ENCODE peak calls at places on chromosomes 1 and 21, in six cellular contexts. One of them, this sample, is unnamed. For H3K9me3 and H3K4me1, the result is how much of the 10 kb centered on the place peaks cover.

GRCh38 chr1:22318279-22318983 is 133.2 kb upstream of the ZBTB40 start:
- DNase-seq in GM12878: no peak
- DNase-seq in NT2/D1: peak
- DNase-seq in K562: no peak
- DNase-seq in HepG2: no peak
- DNase-seq in H1: no peak
- DNase-seq in this sample: no peak

GRCh38 chr1:69846267-69846666 is 278.5 kb downstream of the LRRC7 start:
- DNase-seq in K562: no peak
- DNase-seq in NT2/D1: no peak
- DNase-seq in GM12878: no peak
- DNase-seq in HepG2: no peak
- DNase-seq in H1: no peak
- DNase-seq in this sample: no peak

GRCh38 chr1:164622057-164622840 is 63.3 kb downstream of the PBX1 start:
- DNase-seq in GM12878: no peak
- DNase-seq in K562: no peak
- DNase-seq in H1: no peak
- DNase-seq in HepG2: no peak
- DNase-seq in NT2/D1: no peak
- DNase-seq in this sample: no peak

GRCh38 chr1:169529068-169529642 is 43.4 kb upstream of the SLC19A2 start:
- DNase-seq in HepG2: no peak
- DNase-seq in NT2/D1: peak
- DNase-seq in K562: no peak
- DNase-seq in H1: peak
- DNase-seq in GM12878: no peak
- DNase-seq in this sample: peak

GRCh38 chr21:44686000-44686781 is 4.2 kb upstream of the KRTAP12-1 start:
- DNase-seq in K562: no peak
- DNase-seq in H1: no peak
- DNase-seq in GM12878: no peak
- DNase-seq in NT2/D1: no peak
- DNase-seq in HepG2: no peak
- DNase-seq in this sample: no peak

GRCh38 chr1:7783178-7783711 is 846 bp upstream of the PER3 start:
- DNase-seq in GM12878: no peak
- DNase-seq in K562: peak
- DNase-seq in NT2/D1: no peak
- DNase-seq in HepG2: peak
- DNase-seq in H1: no peak
- DNase-seq in this sample: no peak

GRCh38 chr1:190478193-190479007 is 736 bp upstream of the BRINP3 start:
- DNase-seq in K562: no peak
- DNase-seq in HepG2: no peak
- DNase-seq in NT2/D1: peak
- DNase-seq in GM12878: no peak
- DNase-seq in H1: no peak
- DNase-seq in this sample: peak

GRCh38 chr1:150577557-150578277 is 1.7 kb downstream of the MCL1 start:
- DNase-seq in NT2/D1: no peak
- DNase-seq in K562: peak
- DNase-seq in H1: no peak
- DNase-seq in GM12878: no peak
- DNase-seq in HepG2: no peak
- DNase-seq in this sample: no peak

GRCh38 chr1:109595540-109595939 is 23.9 kb downstream of the GNAT2 start:
- DNase-seq in HepG2: no peak
- DNase-seq in GM12878: no peak
- DNase-seq in H1: no peak
- DNase-seq in NT2/D1: no peak
- DNase-seq in K562: no peak
- DNase-seq in this sample: no peak

GRCh38 chr1:165444897-165445370 is at the start of gene RXRG:
- DNase-seq in GM12878: no peak
- DNase-seq in K562: no peak
- DNase-seq in HepG2: no peak
- DNase-seq in NT2/D1: peak
- DNase-seq in H1: no peak
- DNase-seq in this sample: no peak

GRCh38 chr1:167627865-167628641 is 2.0 kb upstream of the RCSD1 start:
- DNase-seq in K562: peak
- DNase-seq in HepG2: peak
- DNase-seq in H1: no peak
- DNase-seq in GM12878: peak
- DNase-seq in NT2/D1: no peak
- DNase-seq in this sample: no peak

GRCh38 chr1:221268295-221268694 is 389.1 kb downstream of the HLX start:
- DNase-seq in GM12878: no peak
- DNase-seq in K562: no peak
- DNase-seq in H1: no peak
- DNase-seq in NT2/D1: no peak
- DNase-seq in HepG2: no peak
- DNase-seq in this sample: no peak

GRCh38 chr1:202794049-202794725 is 14.0 kb downstream of the KDM5B start:
- DNase-seq in NT2/D1: no peak
- DNase-seq in H1: no peak
- DNase-seq in HepG2: no peak
- DNase-seq in K562: no peak
- DNase-seq in GM12878: no peak
- DNase-seq in this sample: no peak

GRCh38 chr1:53738205-53739108 is 507 bp downstream of the GLIS1 start:
- DNase-seq in H1: no peak
- DNase-seq in NT2/D1: no peak
- DNase-seq in K562: no peak
- DNase-seq in HepG2: no peak
- DNase-seq in GM12878: no peak
- DNase-seq in this sample: no peak

GRCh38 chr1:232614811-232615210 is 15.1 kb downstream of the SIPA1L2 start:
- DNase-seq in H1: no peak
- DNase-seq in HepG2: no peak
- DNase-seq in K562: no peak
- DNase-seq in NT2/D1: no peak
- DNase-seq in GM12878: no peak
- DNase-seq in this sample: no peak

GRCh38 chr1:93313026-93313425 is 32.7 kb upstream of the DR1 start:
- DNase-seq in GM12878: no peak
- DNase-seq in HepG2: no peak
- DNase-seq in H1: no peak
- DNase-seq in K562: no peak
- DNase-seq in NT2/D1: no peak
- DNase-seq in this sample: no peak

GRCh38 chr1:40382110-40382464 is 8.6 kb downstream of the SMAP2 start:
- DNase-seq in GM12878: no peak
- DNase-seq in K562: no peak
- DNase-seq in NT2/D1: no peak
- DNase-seq in H1: no peak
- DNase-seq in HepG2: no peak
- DNase-seq in this sample: no peak

GRCh38 chr1:15802234-15802965 is 5.0 kb downstream of the UQCRHL start:
- DNase-seq in HepG2: no peak
- DNase-seq in NT2/D1: no peak
- DNase-seq in GM12878: no peak
- DNase-seq in K562: no peak
- DNase-seq in H1: no peak
- DNase-seq in this sample: no peak

GRCh38 chr1:218201004-218201403 is 84.1 kb upstream of the RRP15 start:
- DNase-seq in H1: no peak
- DNase-seq in K562: no peak
- DNase-seq in GM12878: no peak
- DNase-seq in NT2/D1: no peak
- DNase-seq in HepG2: no peak
- DNase-seq in this sample: no peak

GRCh38 chr1:45654540-45655280 is 30.9 kb upstream of the CCDC17 start:
- DNase-seq in H1: no peak
- DNase-seq in HepG2: no peak
- DNase-seq in K562: no peak
- DNase-seq in NT2/D1: no peak
- DNase-seq in GM12878: no peak
- DNase-seq in this sample: no peak

GRCh38 chr1:3068400-3069361 is at the start of gene PRDM16:
- DNase-seq in NT2/D1: no peak
- DNase-seq in K562: no peak
- DNase-seq in HepG2: no peak
- DNase-seq in H1: no peak
- DNase-seq in GM12878: no peak
- DNase-seq in this sample: peak

DNA sequence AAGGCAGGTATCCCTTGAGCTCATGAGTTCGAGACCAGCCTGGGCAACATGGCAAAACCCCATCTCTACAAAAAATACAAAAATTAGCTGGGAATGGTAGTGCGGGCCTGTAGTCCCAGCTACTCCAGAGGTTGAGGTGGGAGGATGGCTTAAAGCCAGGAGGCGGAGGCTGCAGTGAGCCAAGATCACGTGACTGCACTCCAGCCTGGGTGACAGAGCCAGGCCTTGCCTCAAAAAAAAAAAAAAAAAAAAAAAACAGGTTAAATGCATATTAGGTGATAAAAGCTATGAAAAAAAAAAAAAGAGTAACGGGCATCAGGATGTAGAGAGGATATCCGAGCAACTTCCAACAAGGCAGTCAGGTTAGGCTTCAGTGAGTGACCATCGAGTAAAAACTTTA is 2.8 kb upstream of the SRRM1 start:
- DNase-seq in NT2/D1: no peak
- DNase-seq in H1: no peak
- DNase-seq in GM12878: no peak
- DNase-seq in HepG2: peak
- DNase-seq in K562: no peak
- DNase-seq in this sample: no peak
- TF ChIP-seq ZNF274 in NT2/D1: no peak
- TF ChIP-seq ZNF274 in H1: no peak
- TF ChIP-seq ZNF274 in GM12878: no peak
- TF ChIP-seq ZNF274 in HepG2: no peak
- TF ChIP-seq ZNF274 in K562: no peak
- TF ChIP-seq ZNF274 in this sample: no peak

DNA sequence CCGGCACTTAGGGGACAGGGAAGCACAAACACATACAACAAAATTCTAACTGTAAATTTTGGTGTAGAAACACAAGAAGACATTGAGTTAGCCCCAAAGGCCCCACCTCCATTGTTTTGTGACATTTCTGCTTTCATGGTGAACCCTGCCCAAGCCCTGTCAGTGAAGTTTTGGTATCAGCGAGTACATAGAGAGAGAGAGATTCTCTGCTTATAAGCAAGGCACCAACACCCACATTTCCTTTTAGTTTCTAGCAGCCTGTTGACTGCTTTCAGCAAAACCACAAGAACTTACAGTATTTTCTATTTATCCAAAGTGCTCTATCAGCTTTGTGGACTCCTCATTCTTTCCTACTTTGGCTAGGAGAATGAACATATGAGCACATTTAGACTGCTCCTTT is 24.0 kb downstream of the ZNF124 start:
- DNase-seq in H1: no peak
- DNase-seq in GM12878: no peak
- DNase-seq in K562: no peak
- DNase-seq in NT2/D1: no peak
- DNase-seq in HepG2: no peak
- DNase-seq in this sample: no peak
- H3K9me3 ChIP-seq in H1: under half
- H3K9me3 ChIP-seq in GM12878: under half
- H3K9me3 ChIP-seq in K562: under half
- H3K9me3 ChIP-seq in NT2/D1: half or more
- H3K9me3 ChIP-seq in HepG2: under half
- H3K9me3 ChIP-seq in this sample: under half

GRCh38 chr1:154423988-154424326 is 18.8 kb downstream of the IL6R start:
- DNase-seq in GM12878: no peak
- DNase-seq in HepG2: no peak
- DNase-seq in K562: no peak
- DNase-seq in NT2/D1: no peak
- DNase-seq in H1: no peak
- DNase-seq in this sample: no peak
- H3K4me1 ChIP-seq in GM12878: under half
- H3K4me1 ChIP-seq in HepG2: half or more
- H3K4me1 ChIP-seq in K562: under half
- H3K4me1 ChIP-seq in NT2/D1: under half
- H3K4me1 ChIP-seq in H1: under half
- H3K4me1 ChIP-seq in this sample: half or more

GRCh38 chr21:45981154-45981606 is 390 bp upstream of the COL6A1 start:
- DNase-seq in K562: peak
- DNase-seq in H1: no peak
- DNase-seq in GM12878: no peak
- DNase-seq in NT2/D1: peak
- DNase-seq in HepG2: peak
- DNase-seq in this sample: peak
- TF ChIP-seq ZNF274 in K562: no peak
- TF ChIP-seq ZNF274 in H1: no peak
- TF ChIP-seq ZNF274 in GM12878: no peak
- TF ChIP-seq ZNF274 in NT2/D1: no peak
- TF ChIP-seq ZNF274 in HepG2: no peak
- TF ChIP-seq ZNF274 in this sample: no peak

GRCh38 chr1:230322421-230322756 is 103.7 kb downstream of the PGBD5 start:
- DNase-seq in H1: no peak
- DNase-seq in K562: no peak
- DNase-seq in HepG2: no peak
- DNase-seq in NT2/D1: no peak
- DNase-seq in GM12878: no peak
- DNase-seq in this sample: no peak
- H3K9me3 ChIP-seq in H1: under half
- H3K9me3 ChIP-seq in K562: under half
- H3K9me3 ChIP-seq in HepG2: under half
- H3K9me3 ChIP-seq in NT2/D1: under half
- H3K9me3 ChIP-seq in GM12878: under half
- H3K9me3 ChIP-seq in this sample: under half

GRCh38 chr1:110672001-110672752 is 2.6 kb downstream of the KCNA3 start:
- DNase-seq in H1: no peak
- DNase-seq in GM12878: no peak
- DNase-seq in NT2/D1: no peak
- DNase-seq in HepG2: no peak
- DNase-seq in K562: peak
- DNase-seq in this sample: no peak

GRCh38 chr1:110672753-110673108 is 2.0 kb downstream of the KCNA3 start:
- DNase-seq in K562: no peak
- DNase-seq in HepG2: no peak
- DNase-seq in H1: no peak
- DNase-seq in NT2/D1: no peak
- DNase-seq in GM12878: peak
- DNase-seq in this sample: no peak

GRCh38 chr1:110673805-110674336 is 869 bp downstream of the KCNA3 start:
- DNase-seq in NT2/D1: no peak
- DNase-seq in H1: no peak
- DNase-seq in GM12878: no peak
- DNase-seq in K562: no peak
- DNase-seq in HepG2: no peak
- DNase-seq in this sample: no peak

GRCh38 chr1:110674337-110675059 is at the start of gene KCNA3:
- DNase-seq in GM12878: no peak
- DNase-seq in HepG2: no peak
- DNase-seq in K562: no peak
- DNase-seq in NT2/D1: peak
- DNase-seq in H1: no peak
- DNase-seq in this sample: no peak

DNA sequence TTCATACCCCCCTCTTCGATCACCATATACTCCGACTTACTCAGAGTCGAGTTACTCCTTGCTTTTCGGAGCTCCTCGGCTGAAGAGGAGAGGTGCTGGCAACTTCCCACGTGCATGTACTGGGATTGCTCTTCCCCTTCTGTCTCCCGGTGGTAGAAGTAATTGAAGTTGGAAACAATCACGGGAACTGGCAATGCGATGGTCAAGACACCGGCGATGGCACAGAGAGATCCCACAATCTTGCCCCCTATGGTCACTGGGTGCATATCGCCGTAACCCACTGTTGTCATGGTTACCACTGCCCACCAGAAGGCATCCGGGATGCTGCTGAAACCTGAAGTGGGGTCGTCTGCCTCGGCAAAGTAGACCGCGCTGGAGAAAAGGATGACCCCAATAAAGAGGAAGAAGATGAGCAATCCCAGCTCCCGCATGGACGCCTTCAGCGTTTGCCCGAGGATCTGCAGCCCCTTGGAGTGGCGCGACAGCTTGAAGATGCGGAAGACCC is 1.5 kb downstream of the KCNA3 start:
- DNase-seq in NT2/D1: no peak
- DNase-seq in GM12878: no peak
- DNase-seq in HepG2: no peak
- DNase-seq in H1: no peak
- DNase-seq in K562: no peak
- DNase-seq in this sample: no peak
- H3K4me1 ChIP-seq in NT2/D1: under half
- H3K4me1 ChIP-seq in GM12878: under half
- H3K4me1 ChIP-seq in HepG2: under half
- H3K4me1 ChIP-seq in H1: under half
- H3K4me1 ChIP-seq in K562: under half
- H3K4me1 ChIP-seq in this sample: under half